ENCODE peak calls at places on chromosomes 5 and 9, in five cellular contexts. One of them, this sample, is unnamed.

GRCh38 chr5:81826128-81826527 is 75.2 kb upstream of the SSBP2 start:
- DNase-seq in DND-41: no peak
- DNase-seq in GM23338: peak; percentile 22
- DNase-seq in ovary: no peak
- DNase-seq in iPS DF 6.9: no peak
- DNase-seq in this sample: no peak

GRCh38 chr5:2861605-2862004 is 110.1 kb upstream of the IRX2 start:
- DNase-seq in DND-41: peak; percentile 82
- DNase-seq in GM23338: no peak
- DNase-seq in iPS DF 6.9: no peak
- DNase-seq in ovary: no peak
- DNase-seq in this sample: no peak

GRCh38 chr5:141392429-141393198 is at the start of gene PCDHGA8:
- DNase-seq in GM23338: no peak
- DNase-seq in DND-41: no peak
- DNase-seq in iPS DF 6.9: no peak
- DNase-seq in ovary: no peak
- DNase-seq in this sample: no peak

GRCh38 chr5:124371121-124371706 is 375.2 kb downstream of the ZNF608 start:
- DNase-seq in ovary: no peak
- DNase-seq in DND-41: no peak
- DNase-seq in GM23338: no peak
- DNase-seq in iPS DF 6.9: no peak
- DNase-seq in this sample: peak; percentile 8

GRCh38 chr9:107024193-107024592 is 161.2 kb downstream of the ZNF462 start:
- DNase-seq in iPS DF 6.9: no peak
- DNase-seq in DND-41: peak; percentile 46
- DNase-seq in ovary: no peak
- DNase-seq in GM23338: no peak
- DNase-seq in this sample: no peak

GRCh38 chr9:134967547-134967930 is 49.8 kb upstream of the FCN1 start:
- DNase-seq in GM23338: no peak
- DNase-seq in ovary: no peak
- DNase-seq in DND-41: no peak
- DNase-seq in iPS DF 6.9: no peak
- DNase-seq in this sample: no peak

GRCh38 chr5:58149750-58150149 is 310.1 kb downstream of the PLK2 start:
- DNase-seq in DND-41: no peak
- DNase-seq in GM23338: no peak
- DNase-seq in ovary: no peak
- DNase-seq in iPS DF 6.9: no peak
- DNase-seq in this sample: no peak

GRCh38 chr9:81844131-81844567 is 84.1 kb upstream of the SPATA31D4 start:
- DNase-seq in DND-41: no peak
- DNase-seq in GM23338: no peak
- DNase-seq in ovary: no peak
- DNase-seq in iPS DF 6.9: no peak
- DNase-seq in this sample: no peak

GRCh38 chr9:107894572-107895261 is 405.1 kb upstream of the KLF4 start:
- DNase-seq in GM23338: peak; percentile 12
- DNase-seq in ovary: peak; percentile 42
- DNase-seq in iPS DF 6.9: no peak
- DNase-seq in DND-41: no peak
- DNase-seq in this sample: no peak

GRCh38 chr9:84277646-84278045 is 62.9 kb downstream of the SLC28A3 start:
- DNase-seq in DND-41: no peak
- DNase-seq in ovary: no peak
- DNase-seq in GM23338: no peak
- DNase-seq in iPS DF 6.9: no peak
- DNase-seq in this sample: no peak

GRCh38 chr9:87402537-87402936 is 95.1 kb upstream of the DAPK1 start:
- DNase-seq in GM23338: no peak
- DNase-seq in ovary: no peak
- DNase-seq in DND-41: no peak
- DNase-seq in iPS DF 6.9: no peak
- DNase-seq in this sample: no peak

GRCh38 chr5:133780619-133781280 is 168.4 kb upstream of the FSTL4 start:
- DNase-seq in iPS DF 6.9: no peak
- DNase-seq in GM23338: no peak
- DNase-seq in ovary: no peak
- DNase-seq in DND-41: no peak
- DNase-seq in this sample: no peak

GRCh38 chr9:133286523-133286922 is 11.5 kb upstream of the ABO start:
- DNase-seq in iPS DF 6.9: no peak
- DNase-seq in ovary: no peak
- DNase-seq in DND-41: no peak
- DNase-seq in GM23338: no peak
- DNase-seq in this sample: no peak

GRCh38 chr5:129781594-129781993 is 33.7 kb downstream of the MINAR2 start:
- DNase-seq in ovary: no peak
- DNase-seq in DND-41: no peak
- DNase-seq in iPS DF 6.9: no peak
- DNase-seq in GM23338: no peak
- DNase-seq in this sample: no peak

GRCh38 chr5:16484081-16484480 is 18.5 kb upstream of the ZNF622 start:
- DNase-seq in DND-41: no peak
- DNase-seq in GM23338: no peak
- DNase-seq in ovary: no peak
- DNase-seq in iPS DF 6.9: no peak
- DNase-seq in this sample: no peak

GRCh38 chr9:90909225-90909624 is 107.6 kb downstream of the SYK start:
- DNase-seq in DND-41: no peak
- DNase-seq in ovary: no peak
- DNase-seq in iPS DF 6.9: no peak
- DNase-seq in GM23338: no peak
- DNase-seq in this sample: no peak

GRCh38 chr5:160173-160510 is 31.2 kb upstream of the LRRC14B start:
- DNase-seq in DND-41: no peak
- DNase-seq in iPS DF 6.9: no peak
- DNase-seq in GM23338: no peak
- DNase-seq in ovary: peak; percentile 4
- DNase-seq in this sample: no peak

GRCh38 chr5:163362806-163363788 is 74.3 kb upstream of the CCNG1 start:
- DNase-seq in DND-41: no peak
- DNase-seq in iPS DF 6.9: no peak
- DNase-seq in GM23338: no peak
- DNase-seq in ovary: no peak
- DNase-seq in this sample: no peak

GRCh38 chr9:78714591-78714990 is 417.7 kb downstream of the PSAT1 start:
- DNase-seq in iPS DF 6.9: no peak
- DNase-seq in GM23338: no peak
- DNase-seq in ovary: no peak
- DNase-seq in DND-41: no peak
- DNase-seq in this sample: no peak

GRCh38 chr5:10708189-10708944 is 52.7 kb downstream of the DAP start:
- DNase-seq in ovary: no peak
- DNase-seq in DND-41: no peak
- DNase-seq in iPS DF 6.9: no peak
- DNase-seq in GM23338: no peak
- DNase-seq in this sample: no peak

GRCh38 chr5:10710513-10711128 is 50.4 kb downstream of the DAP start:
- DNase-seq in DND-41: no peak
- DNase-seq in iPS DF 6.9: no peak
- DNase-seq in ovary: no peak
- DNase-seq in GM23338: no peak
- DNase-seq in this sample: no peak

GRCh38 chr5:10709409-10709808 is 51.6 kb downstream of the DAP start:
- DNase-seq in DND-41: no peak
- DNase-seq in GM23338: no peak
- DNase-seq in iPS DF 6.9: no peak
- DNase-seq in ovary: no peak
- DNase-seq in this sample: no peak

GRCh38 chr5:10711562-10711961 is 49.5 kb downstream of the DAP start:
- DNase-seq in DND-41: no peak
- DNase-seq in ovary: no peak
- DNase-seq in iPS DF 6.9: no peak
- DNase-seq in GM23338: no peak
- DNase-seq in this sample: no peak

GRCh38 chr5:10709933-10710332 is 51.1 kb downstream of the DAP start:
- DNase-seq in DND-41: no peak
- DNase-seq in ovary: no peak
- DNase-seq in GM23338: no peak
- DNase-seq in iPS DF 6.9: no peak
- DNase-seq in this sample: no peak
- H3K4me1 ChIP-seq in DND-41: no peaks in the 10 kb centered on the region
- H3K4me1 ChIP-seq in ovary: no peaks in the 10 kb centered on the region
- H3K4me1 ChIP-seq in GM23338: peaks cover 6% of the 10 kb centered on the region
- H3K4me1 ChIP-seq in iPS DF 6.9: peaks cover 7% of the 10 kb centered on the region
- H3K4me1 ChIP-seq in this sample: peaks cover under 1% of the 10 kb centered on the region

GRCh38 chr5:169085656-169086055 is 215.3 kb downstream of the SLIT3 start:
- DNase-seq in iPS DF 6.9: no peak
- DNase-seq in ovary: no peak
- DNase-seq in GM23338: no peak
- DNase-seq in DND-41: no peak
- DNase-seq in this sample: no peak

GRCh38 chr5:169088032-169088726 is 212.8 kb downstream of the SLIT3 start:
- DNase-seq in DND-41: no peak
- DNase-seq in GM23338: peak; percentile 51
- DNase-seq in ovary: no peak
- DNase-seq in iPS DF 6.9: no peak
- DNase-seq in this sample: no peak

GRCh38 chr5:169081008-169081724 is 219.8 kb downstream of the SLIT3 start:
- DNase-seq in GM23338: peak; percentile 12
- DNase-seq in ovary: no peak
- DNase-seq in DND-41: no peak
- DNase-seq in iPS DF 6.9: no peak
- DNase-seq in this sample: peak; percentile 23

GRCh38 chr5:169083394-169084018 is 217.4 kb downstream of the SLIT3 start:
- DNase-seq in DND-41: no peak
- DNase-seq in iPS DF 6.9: no peak
- DNase-seq in GM23338: peak; percentile 8
- DNase-seq in ovary: no peak
- DNase-seq in this sample: no peak

DNA sequence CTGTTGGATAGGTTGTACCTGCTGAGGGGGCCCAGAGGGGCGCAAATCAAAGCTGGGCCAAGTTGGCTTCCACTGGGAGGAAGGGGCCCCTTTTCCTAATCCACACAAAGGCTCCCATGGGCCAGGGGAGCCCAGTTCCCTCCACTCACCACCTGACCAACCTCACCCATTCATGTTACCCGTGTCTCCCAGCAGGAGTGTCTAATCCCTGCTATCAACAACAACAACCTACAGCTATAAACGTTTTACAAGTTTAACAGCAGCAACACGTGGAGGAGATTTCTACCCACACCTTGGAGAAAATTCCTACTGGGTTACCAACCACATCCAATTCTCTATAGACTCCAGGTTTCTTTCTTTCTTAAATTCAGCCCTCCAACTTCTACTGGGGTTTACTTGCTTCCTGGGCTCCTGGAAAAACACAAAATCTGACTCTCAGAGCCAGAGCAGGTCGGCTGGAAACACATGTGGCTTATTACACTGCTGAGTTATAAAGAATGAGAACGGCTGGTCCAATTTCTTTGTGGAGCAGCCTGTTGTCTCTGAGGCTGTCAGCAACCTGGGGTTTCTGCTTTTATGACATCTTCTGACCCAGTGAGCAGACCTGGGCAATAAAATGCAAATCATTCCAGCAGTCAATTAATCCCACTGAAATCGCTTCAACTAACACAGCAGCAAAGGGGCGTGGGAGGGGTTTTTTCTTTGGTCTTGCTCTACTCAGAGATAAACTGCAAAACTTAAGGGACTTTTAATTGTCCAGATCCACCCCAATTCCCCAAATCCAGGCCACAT is 216.0 kb downstream of the SLIT3 start:
- DNase-seq in GM23338: no peak
- DNase-seq in iPS DF 6.9: no peak
- DNase-seq in ovary: no peak
- DNase-seq in DND-41: no peak
- DNase-seq in this sample: no peak
- H3K27ac ChIP-seq in GM23338: no peak overlapping the region
- H3K27ac ChIP-seq in iPS DF 6.9: no peak overlapping the region
- H3K27ac ChIP-seq in ovary: no peak overlapping the region
- H3K27ac ChIP-seq in DND-41: no peak overlapping the region
- H3K27ac ChIP-seq in this sample: no peak overlapping the region

DNA sequence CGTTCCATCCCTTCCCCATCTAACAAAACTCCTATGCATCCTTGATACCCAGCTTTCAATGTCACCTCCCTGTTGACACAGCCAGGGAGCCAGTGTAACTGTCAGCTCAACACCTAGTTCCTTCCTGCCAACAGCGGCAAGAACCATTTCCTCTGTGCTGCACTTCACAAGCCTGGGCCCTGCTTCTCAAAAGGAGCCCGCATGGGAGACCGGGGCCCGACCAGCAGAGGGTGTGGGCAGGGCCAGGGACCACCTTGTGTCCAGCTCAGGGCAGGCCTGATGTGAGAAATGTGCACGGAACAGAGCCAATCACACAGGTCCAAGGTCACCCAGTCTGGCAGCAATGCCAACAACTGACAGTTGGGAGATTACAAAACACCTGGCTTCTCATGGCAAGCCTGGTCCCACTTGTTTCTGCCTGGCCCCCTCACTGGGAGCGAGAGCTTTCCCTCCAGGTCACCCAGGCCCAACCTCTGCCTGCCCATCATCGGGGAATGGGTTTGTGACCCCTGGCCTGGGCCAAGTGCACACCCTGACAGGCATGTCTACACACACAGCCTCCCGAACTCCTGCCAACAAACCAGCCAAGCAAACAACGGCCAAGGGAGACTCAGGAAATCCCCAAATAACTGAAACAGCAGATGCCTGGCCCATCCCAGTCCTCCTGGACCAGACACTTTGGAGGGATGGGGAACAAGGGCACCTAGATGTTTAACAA is 3.1 kb downstream of the RNF44 start:
- DNase-seq in ovary: peak; percentile 60
- DNase-seq in GM23338: no peak
- DNase-seq in DND-41: peak; percentile 78
- DNase-seq in iPS DF 6.9: no peak
- DNase-seq in this sample: peak; percentile 67
- H3K4me1 ChIP-seq in ovary: peaks cover 16% of the 10 kb centered on the region
- H3K4me1 ChIP-seq in GM23338: peaks cover 24% of the 10 kb centered on the region
- H3K4me1 ChIP-seq in DND-41: peaks cover 54% of the 10 kb centered on the region
- H3K4me1 ChIP-seq in iPS DF 6.9: peaks cover 4% of the 10 kb centered on the region
- H3K4me1 ChIP-seq in this sample: peaks cover 49% of the 10 kb centered on the region

DNA sequence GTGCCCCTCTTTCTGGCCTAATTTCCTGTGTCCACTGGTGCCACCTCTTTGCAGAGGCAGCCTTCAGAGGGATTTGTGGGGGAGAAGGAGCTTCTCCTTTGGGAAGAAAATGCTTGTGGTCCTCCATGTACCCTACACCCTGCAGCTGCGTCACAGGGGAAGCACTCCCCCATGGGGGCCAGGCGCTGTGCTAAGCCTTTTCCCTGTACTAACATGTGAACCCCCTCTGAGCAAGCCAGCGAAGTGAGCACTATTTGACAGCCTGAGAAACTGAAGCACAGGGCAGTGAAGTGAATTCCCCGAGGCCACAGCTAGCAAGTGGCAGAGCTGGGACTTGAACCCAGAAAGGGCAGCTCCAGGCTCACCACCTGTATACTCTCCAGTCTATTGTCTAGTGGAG is 32.3 kb downstream of the ERGIC1 start:
- DNase-seq in GM23338: no peak
- DNase-seq in DND-41: no peak
- DNase-seq in ovary: no peak
- DNase-seq in iPS DF 6.9: no peak
- DNase-seq in this sample: no peak
- H3K27ac ChIP-seq in GM23338: peak overlapping the region; percentile 79
- H3K27ac ChIP-seq in DND-41: no peak overlapping the region
- H3K27ac ChIP-seq in ovary: no peak overlapping the region
- H3K27ac ChIP-seq in iPS DF 6.9: no peak overlapping the region
- H3K27ac ChIP-seq in this sample: peak overlapping the region; percentile 98

GRCh38 chr5:177303925-177304391 is 359 bp downstream of the PRELID1 start:
- DNase-seq in DND-41: no peak
- DNase-seq in ovary: no peak
- DNase-seq in GM23338: no peak
- DNase-seq in iPS DF 6.9: no peak
- DNase-seq in this sample: peak; percentile 16
- H3K4me1 ChIP-seq in DND-41: peaks cover 76% of the 10 kb centered on the region
- H3K4me1 ChIP-seq in ovary: peaks cover 16% of the 10 kb centered on the region
- H3K4me1 ChIP-seq in GM23338: peaks cover 15% of the 10 kb centered on the region
- H3K4me1 ChIP-seq in iPS DF 6.9: peaks cover 1% of the 10 kb centered on the region
- H3K4me1 ChIP-seq in this sample: peaks cover 45% of the 10 kb centered on the region